ENCODE peak calls at places on chromosome 1, in five cellular contexts. X is adipocyte; Q is HCT116; Z is CD8-positive, alpha-beta T cell; A is SJSA1. Y is an unnamed sample. For H3K36me3, the result is how much of the 10 kb centered on the place peaks cover.

GRCh38 chr1:95562230-95562629 is 328.2 kb downstream of the RWDD3 start:
- DNase-seq in X (no peak), Q (no peak), Z (no peak), A (no peak), Y (no peak)

GRCh38 chr1:218521414-218522169 is 176.5 kb downstream of the TGFB2 start:
- DNase-seq in X (peak), Q (peak), Z (no peak), A (peak), Y (peak)

GRCh38 chr1:91189096-91189495 is 167.3 kb upstream of the ZNF644 start:
- DNase-seq in X (no peak), Q (no peak), Z (no peak), A (no peak), Y (no peak)

GRCh38 chr1:12434174-12434573 is 183.8 kb downstream of the DHRS3 start:
- DNase-seq in X (peak), Q (peak), Z (peak), A (no peak), Y (no peak)

GRCh38 chr1:212738330-212738729 is 38.7 kb upstream of the BATF3 start:
- DNase-seq in X (no peak), Q (no peak), Z (no peak), A (no peak), Y (no peak)

GRCh38 chr1:97433520-97434175 is 487.2 kb downstream of the DPYD start:
- DNase-seq in X (peak), Q (no peak), Z (no peak), A (no peak), Y (no peak)

GRCh38 chr1:37595440-37596181 is at the start of gene GNL2:
- DNase-seq in X (peak), Q (peak), Z (peak), A (peak), Y (peak)

GRCh38 chr1:11738783-11739182 is 2.8 kb downstream of the AGTRAP start:
- DNase-seq in X (no peak), Q (no peak), Z (no peak), A (no peak), Y (no peak)

GRCh38 chr1:29706936-29707335 is 470.6 kb downstream of the PTPRU start:
- DNase-seq in X (peak), Q (no peak), Z (no peak), A (peak), Y (peak)

GRCh38 chr1:46673749-46674182 is 2.1 kb downstream of the TEX38 start:
- DNase-seq in X (peak), Q (no peak), Z (no peak), A (no peak), Y (no peak)

GRCh38 chr1:167056529-167057296 is 33.5 kb downstream of the GPA33 start:
- DNase-seq in X (no peak), Q (peak), Z (no peak), A (no peak), Y (no peak)

GRCh38 chr1:214209260-214209808 is 71.6 kb upstream of the SMYD2 start:
- DNase-seq in X (no peak), Q (no peak), Z (no peak), A (no peak), Y (no peak)

GRCh38 chr1:110585426-110585825 is 20.7 kb downstream of the KCNA2 start:
- DNase-seq in X (no peak), Q (no peak), Z (no peak), A (no peak), Y (no peak)

GRCh38 chr1:85330206-85330605 is 53.8 kb upstream of the BCL10 start:
- DNase-seq in X (peak), Q (peak), Z (no peak), A (peak), Y (no peak)

GRCh38 chr1:218412181-218412580 is 67.0 kb downstream of the TGFB2 start:
- DNase-seq in X (peak), Q (no peak), Z (no peak), A (no peak), Y (no peak)

DNA sequence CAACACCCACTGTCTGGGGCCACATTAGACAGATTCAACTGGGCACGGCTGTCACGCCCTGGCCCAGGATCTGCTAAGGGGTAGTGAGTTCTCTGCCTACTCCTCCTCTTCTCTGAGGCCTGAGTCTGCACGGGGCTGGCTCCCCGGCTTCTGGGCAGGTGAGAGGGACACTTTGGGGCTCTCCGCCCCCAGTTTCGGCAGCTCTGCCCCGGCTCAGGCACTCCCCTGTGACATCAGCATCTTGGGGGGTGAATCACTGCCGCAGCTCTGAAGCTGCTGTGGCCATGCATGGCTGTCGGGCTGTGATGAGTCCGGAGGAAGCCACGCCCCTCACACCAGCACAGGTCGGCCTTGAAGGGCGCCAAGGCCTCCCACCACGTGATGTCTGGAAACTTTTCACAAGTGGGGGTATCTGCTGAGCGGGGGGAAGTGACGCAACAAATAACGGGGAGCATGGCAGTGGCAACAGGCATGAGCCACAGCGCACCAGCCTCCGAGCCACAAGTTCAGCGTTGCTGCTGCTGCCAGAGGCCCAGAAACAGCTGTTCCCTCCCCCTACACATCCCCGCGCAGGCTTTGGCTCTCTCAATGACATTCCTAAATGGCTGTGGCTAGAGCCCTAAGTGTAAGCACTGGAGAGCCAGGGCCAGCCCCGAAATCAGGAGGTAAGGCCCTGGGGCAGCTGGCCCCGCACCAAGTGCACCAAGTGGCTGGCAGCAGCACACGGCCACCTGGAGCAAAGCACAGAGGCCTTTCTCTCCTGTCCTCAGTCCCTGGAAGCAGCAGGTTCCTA is 26.3 kb downstream of the ZBTB17 start:
- DNase-seq in X (peak), Q (peak), Z (peak), A (peak), Y (no peak)
- H3K4me3 ChIP-seq in X (peak), Q (no peak), Z (no peak), A (peak), Y (no peak)

GRCh38 chr1:236821111-236821625 is 26.1 kb downstream of the MTR start:
- DNase-seq in X (no peak), Q (no peak), Z (no peak), A (no peak), Y (peak)
- H3K36me3 ChIP-seq in X (half or more), Q (under half), Z (under half), A (under half), Y (under half)

GRCh38 chr1:117258791-117259190 is 48.1 kb upstream of the VTCN1 start:
- DNase-seq in X (no peak), Q (no peak), Z (no peak), A (no peak), Y (no peak)

GRCh38 chr1:117257291-117257690 is 46.6 kb upstream of the VTCN1 start:
- DNase-seq in X (no peak), Q (no peak), Z (no peak), A (no peak), Y (no peak)

GRCh38 chr1:117262976-117263375 is 52.2 kb upstream of the VTCN1 start:
- DNase-seq in X (no peak), Q (no peak), Z (no peak), A (no peak), Y (no peak)

GRCh38 chr1:117260761-117261462 is 50.2 kb upstream of the VTCN1 start:
- DNase-seq in X (no peak), Q (no peak), Z (no peak), A (no peak), Y (no peak)
- H3K4me3 ChIP-seq in X (no peak), Q (no peak), Z (no peak), A (no peak), Y (no peak)

DNA sequence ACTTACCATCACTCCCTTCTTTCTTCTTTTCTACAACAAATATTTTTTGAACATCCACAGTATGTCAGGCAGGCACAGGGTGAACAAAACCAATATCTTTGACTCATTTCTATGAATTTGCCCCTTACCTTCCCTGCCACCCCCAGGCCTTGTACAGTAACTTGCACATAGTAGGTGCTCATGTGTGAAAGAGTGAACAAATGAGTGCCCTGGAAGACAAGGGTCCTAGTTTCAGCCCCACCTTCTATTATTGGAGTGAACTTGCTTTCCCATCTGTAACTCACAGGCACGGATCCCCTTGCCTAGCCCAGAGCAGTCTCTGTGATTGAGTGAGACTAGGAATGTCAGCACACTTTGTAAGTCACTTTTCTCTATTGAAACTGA is 12.8 kb downstream of the ZDHHC18 start:
- DNase-seq in X (no peak), Q (no peak), Z (no peak), A (no peak), Y (no peak)
- H3K36me3 ChIP-seq in X (half or more), Q (under half), Z (under half), A (under half), Y (under half)

GRCh38 chr1:2212542-2213491 is 15.3 kb upstream of the SKI start:
- DNase-seq in X (peak), Q (peak), Z (peak), A (peak), Y (peak)
- H3K4me3 ChIP-seq in X (peak), Q (peak), Z (peak), A (peak), Y (peak)

GRCh38 chr1:32680642-32681041 is 21.9 kb downstream of the SYNC start:
- DNase-seq in X (no peak), Q (no peak), Z (no peak), A (no peak), Y (no peak)
- H3K36me3 ChIP-seq in X (half or more), Q (half or more), Z (under half), A (half or more), Y (half or more)